ENCODE peak calls at places on chromosomes 3 and 15, in six cellular contexts. M is endothelial cell of umbilical vein, V is A549, X is HepG2, K is GM12878, Y is K562. A is an unnamed sample.

GRCh38 chr3:79517766-79518413 is 249.9 kb downstream of the ROBO1 start:
- DNase-seq in M (peak), V (no peak), X (peak), K (no peak), Y (no peak), A (peak)

GRCh38 chr3:11643212-11644087 is at the start of gene VGLL4:
- DNase-seq in M (peak), V (peak), X (peak), K (no peak), Y (peak), A (peak)

GRCh38 chr15:80637747-80638146 is 57.4 kb upstream of the ABHD17C start:
- DNase-seq in M (no peak), V (no peak), X (no peak), K (no peak), Y (no peak), A (no peak)

GRCh38 chr15:57625703-57626448 is 34.2 kb downstream of the MYZAP start:
- DNase-seq in M (peak), V (no peak), X (no peak), K (no peak), Y (no peak), A (no peak)

GRCh38 chr15:66932634-66933024 is 132.8 kb upstream of the SMAD3 start:
- DNase-seq in M (no peak), V (no peak), X (no peak), K (no peak), Y (no peak), A (no peak)

GRCh38 chr3:153379516-153379915 is 217.5 kb downstream of the RAP2B start:
- DNase-seq in M (no peak), V (no peak), X (no peak), K (no peak), Y (no peak), A (no peak)

GRCh38 chr3:46668116-46668515 is 25.4 kb downstream of the ALS2CL start:
- DNase-seq in M (no peak), V (no peak), X (no peak), K (no peak), Y (no peak), A (no peak)

GRCh38 chr3:190249414-190249813 is 72.8 kb downstream of the CLDN1 start:
- DNase-seq in M (no peak), V (no peak), X (no peak), K (no peak), Y (no peak), A (no peak)

GRCh38 chr15:94858449-94858848 is 627.1 kb downstream of the MCTP2 start:
- DNase-seq in M (no peak), V (no peak), X (no peak), K (no peak), Y (no peak), A (no peak)

GRCh38 chr3:152060701-152061100 is 187.3 kb downstream of the SUCNR1 start:
- DNase-seq in M (no peak), V (no peak), X (no peak), K (no peak), Y (no peak), A (no peak)
- TF ChIP-seq MAX in M (no peak), V (no peak), X (no peak), K (no peak), Y (no peak), A (no peak)

GRCh38 chr15:93428135-93428534 is 339.1 kb upstream of the RGMA start:
- DNase-seq in M (no peak), V (no peak), X (no peak), K (no peak), Y (no peak), A (no peak)
- TF ChIP-seq MYC in M (no peak), V (no peak), X (no peak), K (no peak), Y (no peak), A (no peak)

GRCh38 chr3:19948192-19948591 is 1.3 kb downstream of the RAB5A start:
- DNase-seq in M (no peak), V (no peak), X (no peak), K (no peak), Y (no peak), A (no peak)

GRCh38 chr3:19946832-19947548 is at the start of gene RAB5A:
- DNase-seq in M (peak), V (peak), X (peak), K (peak), Y (peak), A (peak)

GRCh38 chr3:19947549-19948071 is 713 bp downstream of the RAB5A start:
- DNase-seq in M (peak), V (peak), X (peak), K (no peak), Y (peak), A (peak)

GRCh38 chr3:19946291-19946831 is 536 bp upstream of the RAB5A start:
- DNase-seq in M (no peak), V (peak), X (no peak), K (no peak), Y (no peak), A (no peak)

DNA sequence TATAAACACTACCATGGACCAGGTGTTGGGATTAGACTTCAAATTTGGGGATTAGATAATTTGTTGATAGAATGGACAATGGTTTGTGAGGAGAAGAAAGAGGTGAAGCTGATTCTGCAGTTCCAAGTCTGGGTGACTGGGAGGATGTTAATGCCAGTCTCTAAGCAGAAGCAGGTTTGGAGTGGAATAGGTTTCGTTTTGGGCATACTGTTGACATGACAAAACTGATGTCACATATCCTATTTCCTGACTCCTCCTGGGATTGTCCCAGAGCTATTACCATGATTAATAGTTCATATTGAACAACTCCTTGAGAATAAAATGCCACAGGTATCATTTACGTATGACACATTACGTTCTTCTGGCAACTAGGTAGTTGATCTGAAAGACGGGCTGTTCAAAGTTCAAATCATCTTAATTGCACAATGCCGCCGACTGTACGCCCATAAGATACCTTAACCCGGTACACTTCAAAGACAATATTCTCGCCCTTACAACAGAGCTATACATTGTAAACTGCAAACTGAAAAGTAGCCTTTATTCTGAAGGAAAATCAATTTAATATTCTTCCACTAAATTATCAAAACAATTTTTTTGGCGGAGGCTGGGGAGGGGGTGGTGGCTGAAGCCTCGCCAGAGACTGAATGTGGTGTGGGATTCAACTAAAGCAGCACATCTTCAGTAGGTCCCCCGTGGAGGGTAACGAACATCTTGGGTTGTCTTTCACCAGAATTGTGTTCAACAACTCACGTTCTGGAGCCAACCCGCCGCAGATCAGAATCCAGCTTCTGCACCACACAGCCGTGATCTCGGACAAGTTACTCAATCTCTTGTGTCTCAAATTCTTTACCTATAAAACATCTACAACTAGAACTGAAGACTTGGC is 1.2 kb upstream of the RAB5A start:
- DNase-seq in M (no peak), V (no peak), X (no peak), K (no peak), Y (peak), A (peak)
- H3K4me3 ChIP-seq in M (peak), V (peak), X (peak), K (peak), Y (peak), A (peak)

GRCh38 chr3:169945313-169945712 is 21.3 kb upstream of the SEC62 start:
- DNase-seq in M (peak), V (no peak), X (no peak), K (peak), Y (peak), A (peak)
- TF ChIP-seq MAX in M (no peak), V (no peak), X (no peak), K (no peak), Y (no peak), A (peak)

A was measured in NB4.